ENCODE peak calls at places on chromosomes 16 and 17, in seven cellular contexts. E, W, V, I, R, L and Y are unnamed samples.

GRCh38 chr16:81601601-81602251 is 157.1 kb downstream of the CMIP start:
- DNase-seq in I (no peak), L (peak), R (no peak), E (no peak), V (no peak), W (no peak), Y (peak)

GRCh38 chr17:78510141-78510935 is 66.9 kb downstream of the DNAH17 start:
- DNase-seq in I (no peak), R (no peak), W (no peak), E (no peak), L (no peak), V (no peak), Y (no peak)

GRCh38 chr17:18157354-18157985 is 26.2 kb upstream of the ALKBH5 start:
- DNase-seq in E (no peak), L (no peak), R (no peak), I (no peak), V (no peak), W (no peak), Y (no peak)

GRCh38 chr16:66294507-66294906 is 72.0 kb upstream of the CDH5 start:
- DNase-seq in I (no peak), R (no peak), E (no peak), V (no peak), W (no peak), L (no peak), Y (no peak)

GRCh38 chr17:79320331-79320730 is 245.7 kb downstream of the ENGASE start:
- DNase-seq in L (no peak), E (no peak), V (no peak), W (no peak), I (no peak), R (no peak), Y (no peak)

GRCh38 chr16:81486555-81487061 is 42.0 kb downstream of the CMIP start:
- DNase-seq in R (peak), E (peak), W (peak), L (no peak), I (no peak), V (no peak), Y (no peak)

GRCh38 chr16:57797526-57798266 is 4.6 kb downstream of the KIFC3 start:
- DNase-seq in R (no peak), I (no peak), L (peak), V (peak), W (no peak), E (no peak), Y (no peak)

GRCh38 chr17:80442764-80443163 is 27.8 kb downstream of the ENDOV start:
- DNase-seq in V (no peak), W (no peak), E (no peak), R (no peak), I (no peak), L (no peak), Y (no peak)

GRCh38 chr17:46765491-46765890 is 53.0 kb downstream of the WNT3 start:
- DNase-seq in E (no peak), R (no peak), W (no peak), L (no peak), V (no peak), I (no peak), Y (no peak)

GRCh38 chr17:76982408-76983074 is 114.3 kb downstream of the MGAT5B start:
- DNase-seq in R (no peak), V (no peak), I (peak), L (no peak), E (no peak), W (no peak), Y (no peak)

GRCh38 chr16:75502916-75503605 is 7.8 kb upstream of the CHST6 start:
- DNase-seq in R (no peak), W (no peak), L (peak), V (no peak), I (no peak), E (no peak), Y (no peak)

GRCh38 chr17:65287040-65287439 is 149.9 kb downstream of the RGS9 start:
- DNase-seq in L (no peak), E (no peak), V (no peak), I (no peak), R (peak), W (no peak), Y (no peak)

GRCh38 chr16:67547423-67548264 is 14.7 kb upstream of the CTCF start:
- DNase-seq in L (no peak), V (peak), E (no peak), I (peak), R (no peak), W (no peak), Y (no peak)

GRCh38 chr16:10016761-10017160 is 165.5 kb downstream of the GRIN2A start:
- DNase-seq in I (no peak), E (no peak), V (no peak), L (no peak), W (no peak), R (no peak), Y (no peak)

GRCh38 chr17:29566473-29567361 is at the start of gene ABHD15:
- DNase-seq in E (peak), I (peak), V (peak), W (peak), R (peak), L (peak), Y (no peak)

GRCh38 chr17:13265306-13265705 is 247.5 kb upstream of the ELAC2 start:
- DNase-seq in R (no peak), L (no peak), E (no peak), I (no peak), W (no peak), V (no peak), Y (no peak)

GRCh38 chr16:1164382-1164781 is 11.5 kb downstream of the CACNA1H start:
- DNase-seq in I (no peak), W (no peak), R (no peak), V (no peak), L (no peak), E (no peak), Y (no peak)

DNA sequence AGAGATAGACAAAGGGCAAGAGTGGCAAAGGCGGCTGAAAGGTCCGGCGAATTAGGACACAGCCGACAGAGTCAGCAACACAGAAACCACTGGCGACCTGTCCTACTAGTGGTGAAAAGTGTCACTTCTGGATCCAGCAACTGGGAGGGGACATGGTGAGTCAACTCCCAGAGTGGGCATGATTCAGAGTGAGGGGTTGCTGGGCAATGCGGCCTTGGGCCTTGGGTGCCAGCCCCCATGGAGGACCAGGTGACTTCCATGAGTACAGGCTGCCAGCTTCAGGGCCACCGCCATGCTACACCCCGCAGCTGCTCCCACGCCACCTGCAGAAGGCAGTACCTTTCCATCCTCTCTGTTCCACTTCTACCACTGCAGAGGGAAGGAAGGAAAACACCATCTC is 110.6 kb downstream of the ZFHX3 start:
- DNase-seq in W (no peak), L (no peak), V (peak), I (no peak), R (no peak), E (no peak), Y (no peak)
- TF ChIP-seq CTCF in W (no peak), L (no peak), V (no peak), I (no peak), R (no peak), E (no peak), Y (no peak)

DNA sequence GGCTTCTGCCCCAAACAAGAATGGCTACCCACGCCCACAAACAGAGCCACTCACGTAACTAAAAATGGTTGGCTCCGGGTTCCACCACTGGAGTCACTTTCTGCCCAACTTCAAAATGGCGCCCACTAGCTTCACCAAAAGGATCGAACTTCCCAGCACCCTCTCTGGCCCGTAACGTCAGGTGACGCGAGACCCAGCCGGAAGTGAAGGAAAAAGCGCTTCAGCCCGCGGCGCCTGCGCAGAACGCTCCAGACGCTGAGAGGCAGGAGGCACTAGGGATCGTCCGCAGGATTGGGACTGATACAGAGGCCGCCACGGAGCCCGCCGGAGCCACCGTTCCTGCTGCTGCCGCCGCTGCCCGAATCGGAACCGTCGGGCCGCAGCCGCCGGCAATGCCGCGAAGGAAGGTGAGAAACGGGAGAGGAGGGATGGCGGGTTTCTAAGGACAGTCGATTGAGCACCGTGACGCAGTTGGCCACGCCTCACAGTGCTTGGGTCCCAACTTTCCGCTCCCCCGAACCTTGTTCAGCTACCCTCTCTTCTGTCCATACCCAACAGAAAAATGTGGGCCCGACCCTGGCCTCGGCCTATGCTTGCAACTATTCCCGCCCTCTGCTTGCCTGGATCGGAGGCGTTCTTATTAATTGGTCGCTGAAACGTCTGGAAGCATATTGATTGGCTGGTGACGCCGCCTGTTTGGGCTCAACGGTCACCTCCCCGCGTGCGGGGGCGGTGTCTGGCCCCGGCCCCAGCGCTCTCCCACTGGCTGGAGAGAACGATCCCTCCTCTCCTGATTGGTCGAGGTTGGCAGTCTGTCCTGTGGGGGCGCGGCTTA is at the start of gene KAT7:
- DNase-seq in E (peak), W (peak), V (peak), L (peak), R (peak), I (peak), Y (peak)
- H3K4me3 ChIP-seq in E (peak), W (peak), V (peak), L (peak), R (peak), I (peak), Y (peak)

GRCh38 chr17:48238933-48239602 is 131.5 kb downstream of the SNX11 start:
- DNase-seq in E (no peak), I (no peak), V (no peak), W (no peak), L (no peak), R (no peak), Y (no peak)
- TF ChIP-seq CTCF in E (no peak), I (no peak), V (no peak), W (no peak), L (no peak), R (no peak), Y (no peak)

DNA sequence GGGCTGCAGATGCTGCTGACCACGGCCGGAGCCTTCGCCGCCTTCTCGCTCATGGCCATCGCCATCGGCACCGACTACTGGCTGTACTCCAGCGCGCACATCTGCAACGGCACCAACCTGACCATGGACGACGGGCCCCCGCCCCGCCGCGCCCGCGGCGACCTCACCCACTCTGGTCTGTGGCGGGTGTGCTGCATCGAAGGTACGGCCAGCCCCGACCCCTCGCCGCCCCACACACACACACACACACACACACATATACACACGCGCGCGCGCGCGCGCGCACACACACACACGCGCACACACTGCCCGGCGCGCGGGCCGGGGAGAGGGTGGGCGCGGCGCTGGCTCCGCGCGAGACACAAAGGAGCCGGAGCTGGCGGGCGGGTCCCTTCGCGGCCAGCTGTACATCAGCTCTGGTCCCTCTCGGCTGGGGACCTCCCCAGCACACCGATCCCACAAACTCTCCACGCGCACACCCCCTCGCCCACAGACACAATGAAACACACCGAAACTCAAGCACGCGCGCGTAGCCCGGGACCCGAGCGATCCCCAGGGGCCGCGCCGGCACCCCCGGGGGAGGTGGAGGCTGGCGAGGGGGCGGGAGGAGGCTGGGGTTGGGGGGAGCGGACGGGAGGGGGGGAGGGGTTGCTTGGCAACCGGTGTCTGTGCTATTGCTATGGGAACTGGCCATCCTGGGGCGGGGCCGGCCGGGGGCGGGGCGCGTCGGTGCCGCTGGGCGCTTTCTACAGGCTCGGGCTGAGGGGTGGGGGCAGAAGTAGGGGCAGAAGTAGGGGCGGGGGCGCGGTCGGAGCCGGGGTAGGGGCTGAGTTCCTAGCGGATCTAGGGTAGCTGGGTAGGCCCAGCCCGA is 658 bp downstream of the CACNG4 start:
- DNase-seq in I (no peak), R (no peak), W (no peak), E (no peak), V (no peak), L (no peak), Y (no peak)
- H3K4me3 ChIP-seq in I (no peak), R (peak), W (peak), E (peak), V (peak), L (peak), Y (peak)

DNA sequence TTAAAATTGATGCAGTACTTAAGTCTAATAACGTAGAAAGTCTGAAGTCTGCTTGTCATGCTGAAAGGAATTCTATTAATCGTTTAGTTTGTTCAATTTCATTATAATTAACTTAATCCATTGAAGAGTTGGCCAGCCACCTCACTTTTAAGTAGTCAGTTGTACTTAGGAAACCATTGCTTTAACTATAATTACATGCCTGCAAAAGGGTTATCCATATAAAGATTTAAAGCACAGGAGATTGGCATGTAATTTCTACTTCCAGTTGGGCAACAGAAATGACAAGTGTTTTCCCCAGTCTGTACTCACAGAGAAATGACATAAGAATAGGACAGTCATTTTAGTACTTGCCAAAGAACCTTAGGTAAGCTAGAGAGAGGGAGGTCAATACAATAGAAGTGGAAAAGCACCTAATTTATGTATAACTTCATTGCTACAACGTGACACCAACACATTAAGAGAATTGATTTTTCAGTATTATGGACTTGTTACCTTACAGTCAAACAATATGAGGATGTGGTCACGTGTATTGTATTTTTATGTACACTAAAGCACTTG is 3.7 kb upstream of the USP32 start:
- DNase-seq in V (no peak), E (no peak), R (no peak), L (no peak), I (no peak), W (no peak), Y (no peak)
- TF ChIP-seq CTCF in V (no peak), E (no peak), R (no peak), L (no peak), I (no peak), W (no peak), Y (no peak)

DNA sequence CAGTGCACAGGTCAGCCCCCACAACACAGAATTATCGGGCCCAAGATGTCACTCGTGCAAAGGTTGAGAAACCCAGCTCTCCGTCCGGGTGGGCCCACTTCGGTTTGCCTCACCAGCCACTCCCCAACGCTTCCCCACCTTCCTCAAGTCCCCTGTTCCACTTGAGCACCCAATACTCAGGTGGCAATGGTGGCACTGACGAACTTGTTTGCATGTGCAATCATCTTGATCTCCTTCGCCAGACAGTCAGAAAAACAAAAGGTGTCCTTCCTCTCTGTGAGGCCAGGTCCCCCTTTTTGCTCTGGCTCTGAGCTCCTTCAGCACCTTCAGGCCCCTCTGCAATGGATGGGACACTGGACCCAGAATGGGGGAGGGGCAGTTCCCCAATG is 3.7 kb downstream of the GGA2 start:
- DNase-seq in L (no peak), V (no peak), W (no peak), E (no peak), I (peak), R (no peak), Y (no peak)
- H3K4me3 ChIP-seq in L (no peak), V (no peak), W (no peak), E (no peak), I (peak), R (no peak), Y (no peak)

GRCh38 chr17:32854834-32855389 is 22.0 kb downstream of the MYO1D start:
- DNase-seq in V (no peak), I (no peak), E (no peak), L (no peak), R (no peak), W (no peak), Y (peak)
- TF ChIP-seq CTCF in V (no peak), I (peak), E (no peak), L (peak), R (no peak), W (no peak), Y (peak)

GRCh38 chr17:68291836-68292688 is 767 bp downstream of the ARSG start:
- DNase-seq in W (peak), R (peak), L (peak), I (peak), V (peak), E (peak), Y (no peak)

GRCh38 chr17:68290955-68291835 is at the start of the genes ARSG and SLC16A6:
- DNase-seq in V (peak), R (peak), W (peak), I (peak), E (peak), L (peak), Y (no peak)

GRCh38 chr17:68293490-68294195 is 2.3 kb downstream of the ARSG start:
- DNase-seq in I (no peak), W (no peak), L (no peak), R (no peak), V (no peak), E (no peak), Y (no peak)

GRCh38 chr17:68294196-68294555 is 2.9 kb downstream of the ARSG start:
- DNase-seq in E (no peak), V (no peak), W (no peak), R (peak), I (no peak), L (no peak), Y (no peak)

GRCh38 chr17:68292689-68293040 is 1.4 kb downstream of the ARSG start:
- DNase-seq in L (no peak), V (no peak), E (no peak), R (no peak), W (no peak), I (no peak), Y (no peak)
- H3K4me3 ChIP-seq in L (no peak), V (no peak), E (peak), R (no peak), W (no peak), I (peak), Y (peak)